ENCODE peak calls at places on chromosome 6, in seven cellular contexts. O, E, X, R, U, I and T are unnamed samples.

GRCh38 chr6:169976301-169977081 is 225.1 kb downstream of the ERMARD start:
- DNase-seq in O (peak), E (no peak), X (no peak), R (no peak), U (no peak), I (no peak), T (no peak)

GRCh38 chr6:26017567-26017966 is 55.0 kb downstream of the TRIM38 start:
- DNase-seq in O (peak), E (peak), X (peak), R (peak), U (no peak), I (peak), T (peak)

GRCh38 chr6:113428702-113429101 is 428.4 kb upstream of the MARCKS start:
- DNase-seq in O (no peak), E (no peak), X (no peak), R (no peak), U (no peak), I (no peak), T (no peak)

GRCh38 chr6:89690944-89691324 is 52.4 kb upstream of the LYRM2 start:
- DNase-seq in O (no peak), E (no peak), X (peak), R (no peak), U (no peak), I (no peak), T (no peak)

GRCh38 chr6:14074723-14075503 is 42.7 kb upstream of the CD83 start:
- DNase-seq in O (no peak), E (peak), X (no peak), R (no peak), U (no peak), I (no peak), T (no peak)

GRCh38 chr6:53750112-53750511 is 44.7 kb upstream of the LRRC1 start:
- DNase-seq in O (no peak), E (no peak), X (no peak), R (no peak), U (no peak), I (no peak), T (no peak)

GRCh38 chr6:119116712-119117281 is 38.3 kb upstream of the FAM184A start:
- DNase-seq in O (no peak), E (no peak), X (no peak), R (no peak), U (no peak), I (no peak), T (no peak)

GRCh38 chr6:79694623-79695311 is 63.6 kb downstream of the SH3BGRL2 start:
- DNase-seq in O (no peak), E (no peak), X (no peak), R (no peak), U (peak), I (no peak), T (no peak)

GRCh38 chr6:119347466-119348307 is 1.9 kb downstream of the MAN1A1 start:
- DNase-seq in O (peak), E (peak), X (no peak), R (no peak), U (no peak), I (peak), T (no peak)

GRCh38 chr6:168458101-168458500 is 17.1 kb downstream of the SMOC2 start:
- DNase-seq in O (no peak), E (no peak), X (no peak), R (no peak), U (no peak), I (no peak), T (no peak)

GRCh38 chr6:154292066-154292465 is 64.5 kb downstream of the IPCEF1 start:
- DNase-seq in O (no peak), E (no peak), X (no peak), R (no peak), U (no peak), I (no peak), T (no peak)

GRCh38 chr6:132919476-132919875 is 105.1 kb downstream of the RPS12 start:
- DNase-seq in O (no peak), E (peak), X (no peak), R (no peak), U (no peak), I (peak), T (peak)

GRCh38 chr6:15282334-15282733 is 36.5 kb downstream of the JARID2 start:
- DNase-seq in O (no peak), E (no peak), X (no peak), R (no peak), U (no peak), I (no peak), T (no peak)

GRCh38 chr6:15288856-15289255 is 43.0 kb downstream of the JARID2 start:
- DNase-seq in O (no peak), E (no peak), X (no peak), R (no peak), U (no peak), I (no peak), T (no peak)

GRCh38 chr6:15283986-15284361 is 38.1 kb downstream of the JARID2 start:
- DNase-seq in O (no peak), E (no peak), X (no peak), R (no peak), U (no peak), I (no peak), T (no peak)

GRCh38 chr6:15287670-15288069 is 41.8 kb downstream of the JARID2 start:
- DNase-seq in O (no peak), E (no peak), X (no peak), R (no peak), U (peak), I (no peak), T (no peak)

DNA sequence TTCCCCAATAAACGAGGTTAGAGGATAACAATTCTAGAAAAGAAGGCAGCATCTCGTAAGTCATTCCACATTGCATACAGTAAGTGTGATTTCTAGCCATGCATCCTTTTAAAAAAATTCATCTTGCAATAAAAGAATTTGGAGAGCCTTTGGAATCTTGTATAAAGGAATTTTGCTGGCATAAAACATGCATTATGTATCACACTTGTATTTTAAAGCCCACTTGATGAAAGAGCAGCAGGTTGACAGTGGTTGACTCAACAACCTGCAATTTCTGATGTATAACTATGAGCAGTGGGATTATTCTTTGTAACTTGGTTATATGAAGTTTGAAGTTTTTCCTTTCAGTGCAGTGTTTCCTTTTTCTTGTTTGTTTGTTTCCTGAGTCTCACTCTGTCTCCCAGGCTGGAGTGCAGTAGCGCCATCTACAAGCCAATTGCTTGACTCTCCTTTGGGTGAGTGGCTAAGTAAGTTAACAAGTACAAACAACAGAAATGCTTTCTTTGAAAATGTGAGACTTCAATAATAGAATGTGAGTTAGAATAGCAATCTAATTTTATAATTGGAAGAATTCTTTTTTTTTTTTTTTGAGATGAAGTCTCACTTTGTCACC is 39.9 kb downstream of the JARID2 start:
- DNase-seq in O (no peak), E (no peak), X (no peak), R (no peak), U (no peak), I (no peak), T (no peak)
- H3K27ac ChIP-seq in O (no peak), E (no peak), X (no peak), R (no peak), U (no peak), I (no peak), T (no peak)

GRCh38 chr6:166192136-166192535 is 24.5 kb upstream of the TBXT start:
- DNase-seq in O (no peak), E (no peak), X (no peak), R (no peak), U (no peak), I (no peak), T (no peak)
- H3K27ac ChIP-seq in O (no peak), E (no peak), X (no peak), R (no peak), U (peak), I (no peak), T (no peak)

GRCh38 chr6:33203443-33204164 is 851 bp upstream of the HSD17B8 start:
- DNase-seq in O (no peak), E (no peak), X (no peak), R (no peak), U (no peak), I (peak), T (no peak)
- H3K27ac ChIP-seq in O (no peak), E (no peak), X (no peak), R (no peak), U (no peak), I (no peak), T (no peak)

GRCh38 chr6:17700421-17701416 is 6.0 kb downstream of the NUP153 start:
- DNase-seq in O (no peak), E (no peak), X (no peak), R (no peak), U (no peak), I (no peak), T (no peak)
- H3K27ac ChIP-seq in O (no peak), E (peak), X (no peak), R (no peak), U (no peak), I (no peak), T (no peak)

GRCh38 chr6:36129889-36130671 is at the start of gene MAPK13:
- DNase-seq in O (no peak), E (no peak), X (no peak), R (no peak), U (peak), I (peak), T (no peak)
- H3K27ac ChIP-seq in O (peak), E (peak), X (no peak), R (peak), U (no peak), I (no peak), T (no peak)

DNA sequence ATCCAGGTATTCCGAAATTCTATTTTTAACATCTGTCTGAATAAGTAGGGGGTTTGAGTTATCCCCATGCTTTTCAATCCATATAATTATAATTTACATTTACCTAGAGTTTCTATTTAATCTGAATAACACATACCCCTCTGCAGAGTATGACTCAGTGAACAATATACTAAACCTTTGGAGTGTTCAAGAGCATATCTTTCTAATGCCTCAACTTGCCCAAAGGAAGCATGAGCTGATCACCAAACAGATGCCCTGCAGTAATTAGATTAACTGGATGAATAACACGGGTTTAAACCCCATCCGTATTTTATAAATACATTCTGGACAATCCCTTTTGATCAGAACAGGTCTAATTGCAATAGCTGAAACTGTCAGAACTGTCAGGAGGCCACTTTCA is 897.1 kb downstream of the TFAP2A start:
- DNase-seq in O (no peak), E (no peak), X (no peak), R (no peak), U (no peak), I (no peak), T (no peak)
- H3K27ac ChIP-seq in O (no peak), E (no peak), X (no peak), R (no peak), U (no peak), I (no peak), T (no peak)

GRCh38 chr6:69090132-69090531 is 455.1 kb downstream of the ADGRB3 start:
- DNase-seq in O (no peak), E (peak), X (no peak), R (no peak), U (no peak), I (no peak), T (no peak)
- H3K27ac ChIP-seq in O (no peak), E (no peak), X (no peak), R (no peak), U (no peak), I (no peak), T (no peak)

DNA sequence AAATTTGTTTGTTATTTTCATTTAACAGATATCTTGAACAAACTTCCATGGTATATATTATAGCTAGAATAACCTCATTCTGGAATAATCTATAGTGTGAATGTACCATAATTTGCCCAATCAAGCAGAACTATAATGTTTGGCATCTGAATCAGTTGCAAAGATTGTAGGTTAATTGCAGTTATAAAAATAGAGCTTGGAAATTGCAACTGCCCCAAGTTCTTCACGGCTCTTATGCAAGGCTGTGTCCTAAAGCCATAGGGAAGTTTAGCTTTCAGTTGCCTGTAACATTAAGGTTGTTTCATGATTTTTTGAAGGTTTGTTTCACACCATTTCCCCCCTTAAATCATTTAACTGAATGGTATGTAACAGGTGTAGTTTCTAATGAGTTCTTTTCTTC is 19.4 kb downstream of the NQO2 start:
- DNase-seq in O (no peak), E (no peak), X (no peak), R (no peak), U (no peak), I (no peak), T (no peak)
- H3K27ac ChIP-seq in O (no peak), E (peak), X (no peak), R (no peak), U (no peak), I (no peak), T (no peak)

DNA sequence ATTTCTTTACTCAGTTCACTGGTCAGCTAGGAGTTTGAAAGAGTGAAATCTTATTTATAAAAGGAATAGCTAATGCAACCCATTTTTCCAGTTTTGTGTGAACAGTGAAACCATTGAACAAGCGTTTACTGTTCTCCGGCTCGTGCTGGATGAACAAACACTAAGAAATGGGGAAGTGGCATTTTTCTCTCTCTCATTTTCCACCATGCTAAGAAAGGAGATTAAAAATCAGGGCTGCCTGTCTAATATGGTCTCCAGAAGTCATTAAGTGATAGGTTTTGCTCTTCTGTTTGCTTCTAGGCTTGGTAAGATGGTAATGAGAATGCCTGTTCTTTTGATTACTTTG is 785 bp upstream of the SFT2D1 start:
- DNase-seq in O (no peak), E (no peak), X (no peak), R (no peak), U (peak), I (no peak), T (no peak)
- H3K27ac ChIP-seq in O (peak), E (peak), X (no peak), R (peak), U (peak), I (peak), T (no peak)

DNA sequence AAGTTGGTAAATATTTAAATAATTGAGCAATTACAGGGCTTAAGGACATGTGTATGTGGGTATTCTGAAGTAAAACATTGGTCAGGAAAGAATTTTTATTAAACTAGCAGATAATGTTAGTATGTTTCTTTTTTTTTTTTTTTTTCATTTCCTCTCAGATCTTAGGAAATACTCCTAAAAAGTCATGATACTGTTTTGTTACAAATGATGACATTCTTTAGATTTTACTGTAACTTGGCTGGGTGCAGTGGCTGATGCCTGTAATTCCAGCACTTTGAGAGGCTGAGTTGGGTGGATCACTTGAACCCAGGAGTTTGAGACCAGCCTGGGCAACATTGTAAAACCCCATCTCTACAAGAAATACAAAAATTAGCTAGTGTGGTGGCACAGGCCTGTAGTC is 41.5 kb downstream of the CDC40 start:
- DNase-seq in O (no peak), E (no peak), X (no peak), R (no peak), U (no peak), I (no peak), T (no peak)
- H3K27ac ChIP-seq in O (no peak), E (no peak), X (no peak), R (no peak), U (no peak), I (no peak), T (no peak)